ENCODE peak calls at places on chromosome 7, in seven cellular contexts. U is psoas muscle; F is ovary; J is adipocyte; G is pancreas; T is CD4-positive, alpha-beta memory T cell; K is BJ. I is an unnamed sample. For H3K36me3, the result is how much of the 10 kb centered on the place peaks cover.

GRCh38 chr7:98123073-98123696 is 16.5 kb downstream of the LMTK2 start:
- DNase-seq in U (no peak), F (no peak), J (no peak), G (no peak), T (no peak), K (no peak), I (no peak)

GRCh38 chr7:138244606-138245005 is 168.3 kb downstream of the AKR1D1 start:
- DNase-seq in U (no peak), F (no peak), J (no peak), G (no peak), T (no peak), K (no peak), I (no peak)

GRCh38 chr7:80900583-80901576 is 18.0 kb downstream of the SEMA3C start:
- DNase-seq in U (no peak), F (no peak), J (peak), G (no peak), T (no peak), K (no peak), I (no peak)

GRCh38 chr7:25851332-25852248 is 300.4 kb upstream of the NFE2L3 start:
- DNase-seq in U (peak), F (peak), J (peak), G (peak), T (peak), K (no peak), I (peak)

GRCh38 chr7:102412548-102412947 is 16.4 kb downstream of the PRKRIP1 start:
- DNase-seq in U (peak), F (no peak), J (peak), G (no peak), T (peak), K (no peak), I (peak)

GRCh38 chr7:2601907-2602735 is 29.7 kb upstream of the TTYH3 start:
- DNase-seq in U (no peak), F (peak), J (no peak), G (no peak), T (no peak), K (no peak), I (no peak)

GRCh38 chr7:26958834-26959233 is 94.4 kb upstream of the SKAP2 start:
- DNase-seq in U (no peak), F (no peak), J (no peak), G (no peak), T (no peak), K (peak), I (peak)

GRCh38 chr7:155994253-155994811 is 182.1 kb upstream of the SHH start:
- DNase-seq in U (no peak), F (no peak), J (no peak), G (no peak), T (no peak), K (no peak), I (no peak)

GRCh38 chr7:83934118-83934734 is 260.4 kb downstream of the SEMA3A start:
- DNase-seq in U (no peak), F (no peak), J (peak), G (no peak), T (no peak), K (no peak), I (no peak)

GRCh38 chr7:108057951-108058391 is 55.0 kb upstream of the LAMB1 start:
- DNase-seq in U (no peak), F (no peak), J (no peak), G (no peak), T (no peak), K (no peak), I (no peak)

GRCh38 chr7:24982917-24983316 is 2.9 kb upstream of the OSBPL3 start:
- DNase-seq in U (no peak), F (no peak), J (no peak), G (no peak), T (no peak), K (no peak), I (no peak)

GRCh38 chr7:29723599-29723998 is 82.7 kb upstream of the WIPF3 start:
- DNase-seq in U (no peak), F (peak), J (peak), G (no peak), T (no peak), K (no peak), I (peak)

GRCh38 chr7:1532456-1533254 is 2.2 kb downstream of the MAFK start:
- DNase-seq in U (peak), F (peak), J (peak), G (peak), T (peak), K (peak), I (peak)

GRCh38 chr7:137943132-137943551 is 58.7 kb downstream of the CREB3L2 start:
- DNase-seq in U (no peak), F (peak), J (peak), G (no peak), T (no peak), K (no peak), I (peak)

GRCh38 chr7:37281368-37282092 is 167.1 kb downstream of the ELMO1 start:
- DNase-seq in U (no peak), F (no peak), J (no peak), G (no peak), T (no peak), K (no peak), I (no peak)

GRCh38 chr7:106021211-106022067 is 58.4 kb downstream of the CDHR3 start:
- DNase-seq in U (no peak), F (no peak), J (no peak), G (no peak), T (no peak), K (no peak), I (no peak)

GRCh38 chr7:47228386-47229014 is 353.4 kb downstream of the TNS3 start:
- DNase-seq in U (no peak), F (no peak), J (no peak), G (no peak), T (no peak), K (no peak), I (no peak)

GRCh38 chr7:26681819-26682418 is 182.5 kb downstream of the SKAP2 start:
- DNase-seq in U (no peak), F (no peak), J (peak), G (no peak), T (no peak), K (no peak), I (no peak)

GRCh38 chr7:133115596-133115995 is 33.7 kb upstream of the CHCHD3 start:
- DNase-seq in U (no peak), F (no peak), J (no peak), G (no peak), T (no peak), K (no peak), I (no peak)

DNA sequence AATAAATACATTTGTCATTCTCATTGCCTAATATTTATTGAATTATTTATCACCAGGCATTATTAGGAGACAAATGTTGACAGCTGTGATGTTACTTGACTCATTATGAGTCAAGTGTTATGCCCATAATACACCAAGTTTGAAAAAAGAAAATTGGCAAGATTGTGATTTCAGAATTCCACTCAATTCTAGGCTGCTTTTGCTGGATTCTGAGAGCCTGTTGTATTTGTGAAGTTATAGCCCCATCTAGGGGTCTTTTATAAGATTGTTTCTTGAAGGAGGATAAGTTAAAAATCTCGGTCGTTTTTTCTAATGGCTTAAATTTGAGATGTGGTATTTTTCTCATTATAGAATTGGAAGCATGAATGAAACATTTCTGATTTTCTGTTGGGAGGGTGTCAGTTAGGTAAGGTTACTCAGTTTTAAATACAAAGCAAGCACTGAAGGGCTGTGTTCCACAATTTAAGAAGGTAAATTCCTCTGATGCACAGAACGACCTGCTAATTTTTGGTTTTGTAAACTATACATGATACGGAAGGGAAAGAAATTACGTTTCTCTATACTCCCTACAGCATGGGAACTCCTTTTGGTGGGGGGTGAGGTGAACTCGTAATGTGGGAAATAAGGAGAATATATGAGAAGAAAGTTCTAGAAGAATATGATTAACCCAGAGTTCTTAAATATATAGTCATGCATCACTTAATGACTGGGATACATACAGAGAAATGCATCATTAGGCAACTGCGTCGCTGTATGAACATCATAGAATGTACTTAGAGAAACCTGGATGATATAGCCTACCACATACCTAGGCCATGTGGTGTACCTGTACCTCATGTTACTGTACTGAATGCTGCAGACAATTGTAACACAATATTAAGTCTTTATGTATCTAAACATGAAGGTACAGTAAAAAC is 2.6 kb downstream of the STK31 start:
- DNase-seq in U (no peak), F (no peak), J (peak), G (no peak), T (no peak), K (no peak), I (peak)
- H3K4me3 ChIP-seq in U (no peak), F (no peak), J (no peak), G (no peak), T (no peak), K (no peak), I (no peak)

DNA sequence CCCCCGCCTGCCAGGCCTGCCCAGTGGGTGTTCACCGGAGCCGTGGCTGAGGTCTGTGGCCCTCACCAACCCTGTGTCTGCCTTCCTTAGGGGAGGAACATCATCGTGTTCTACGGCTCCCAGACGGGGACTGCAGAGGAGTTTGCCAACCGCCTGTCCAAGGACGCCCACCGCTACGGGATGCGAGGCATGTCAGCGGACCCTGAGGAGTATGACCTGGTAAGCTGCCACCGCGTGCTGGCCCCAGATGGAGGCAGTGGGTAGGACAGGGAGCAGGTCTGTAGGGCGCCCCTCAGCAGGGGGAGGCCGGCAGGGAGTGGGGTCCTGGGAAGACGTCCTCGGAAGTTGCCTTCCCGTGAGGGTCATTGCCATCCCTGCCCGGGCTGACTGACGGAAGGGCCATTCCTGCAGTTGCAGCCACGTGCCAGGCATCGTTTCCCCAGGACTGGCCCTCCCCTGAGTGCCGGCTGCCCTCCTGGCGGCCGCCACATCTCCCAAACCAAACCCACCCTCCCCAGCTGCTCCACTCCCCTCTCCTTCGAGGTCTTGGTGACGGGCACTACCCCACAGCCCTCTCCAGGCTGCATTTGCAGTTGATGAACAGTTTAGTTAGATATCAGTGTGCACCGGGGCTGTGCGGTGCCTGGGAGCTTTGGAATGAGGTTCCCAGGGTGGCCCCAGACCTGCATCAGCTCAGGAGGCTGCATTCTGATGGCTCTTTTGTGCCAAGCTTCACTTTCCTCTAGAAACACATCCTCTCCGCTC is 14.9 kb downstream of the TMEM120A start:
- DNase-seq in U (peak), F (peak), J (no peak), G (peak), T (no peak), K (no peak), I (no peak)
- H3K36me3 ChIP-seq in U (under half), F (under half), J (half or more), G (under half), T (under half), K (under half), I (under half)

DNA sequence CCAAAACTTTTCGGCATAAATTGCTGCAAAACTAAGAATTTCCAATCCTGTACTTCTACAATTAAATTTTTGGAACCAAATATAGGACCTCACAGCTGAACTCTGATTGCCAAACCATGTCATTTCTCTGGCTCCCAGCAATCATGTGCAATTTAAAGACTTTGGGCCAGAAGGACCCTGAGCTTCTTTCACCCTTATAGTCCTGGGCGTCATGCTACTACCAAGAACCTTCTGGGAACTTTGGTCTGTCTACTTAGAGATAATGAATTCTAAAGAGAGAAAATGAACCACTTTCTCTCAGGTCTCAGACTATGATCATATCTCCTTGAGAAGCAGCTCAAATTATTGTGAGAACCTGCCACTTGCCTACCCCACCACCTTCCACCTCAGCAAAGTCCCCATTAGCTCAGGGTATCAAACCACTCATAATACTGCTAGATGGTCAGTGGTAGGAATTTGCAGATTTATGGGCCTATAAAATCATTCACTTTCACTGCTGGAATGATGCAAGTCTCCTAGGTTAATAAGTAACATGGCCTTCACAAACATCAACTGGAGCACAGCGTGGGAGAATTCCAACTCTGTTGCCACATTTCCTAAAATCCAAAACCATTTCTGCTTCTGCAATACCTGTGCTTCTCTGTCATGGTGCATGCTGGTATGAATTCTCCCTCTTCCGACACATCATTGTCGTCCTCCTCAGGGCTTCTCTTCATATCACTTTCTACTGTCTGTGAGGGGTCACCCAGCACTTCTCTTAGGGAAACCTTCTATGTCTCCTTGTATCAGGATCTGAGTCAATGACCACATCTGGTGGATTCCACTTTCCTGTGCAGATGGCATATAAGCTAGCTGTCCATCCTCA is 6.6 kb upstream of the WDR91 start:
- DNase-seq in U (no peak), F (no peak), J (no peak), G (no peak), T (no peak), K (no peak), I (no peak)
- H3K4me3 ChIP-seq in U (no peak), F (no peak), J (no peak), G (no peak), T (no peak), K (no peak), I (no peak)

GRCh38 chr7:157371296-157371695 is 34.5 kb downstream of the DNAJB6 start:
- DNase-seq in U (no peak), F (no peak), J (no peak), G (no peak), T (no peak), K (no peak), I (no peak)

GRCh38 chr7:157372300-157373232 is 35.8 kb downstream of the DNAJB6 start:
- DNase-seq in U (no peak), F (no peak), J (no peak), G (no peak), T (no peak), K (no peak), I (no peak)

GRCh38 chr7:157370761-157371160 is 34.0 kb downstream of the DNAJB6 start:
- DNase-seq in U (no peak), F (no peak), J (no peak), G (no peak), T (no peak), K (no peak), I (no peak)

GRCh38 chr7:157366722-157367121 is 29.9 kb downstream of the DNAJB6 start:
- DNase-seq in U (no peak), F (no peak), J (no peak), G (no peak), T (no peak), K (no peak), I (no peak)

DNA sequence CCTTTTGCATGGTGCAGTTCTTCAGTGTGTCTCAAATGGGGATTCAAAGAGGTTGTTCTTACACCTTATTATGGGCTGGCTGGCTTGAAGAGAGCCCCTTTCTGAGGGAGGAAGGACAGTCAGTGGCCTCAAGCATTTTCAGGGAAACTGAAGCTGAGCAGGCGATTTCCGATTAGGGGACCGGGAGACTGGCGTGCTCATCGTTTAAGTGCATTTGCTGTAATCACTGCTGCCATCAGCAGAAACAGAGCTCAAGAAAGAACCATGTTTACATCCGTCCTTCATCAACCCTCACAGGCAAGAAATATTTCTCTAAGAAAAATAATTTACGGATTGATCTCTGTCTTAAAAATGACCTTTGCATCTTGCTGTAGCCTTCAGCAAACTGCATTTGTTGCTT is 32.2 kb downstream of the DNAJB6 start:
- DNase-seq in U (no peak), F (no peak), J (no peak), G (no peak), T (no peak), K (no peak), I (no peak)
- H3K36me3 ChIP-seq in U (under half), F (under half), J (half or more), G (under half), T (half or more), K (under half), I (half or more)

GRCh38 chr7:50775826-50776225 is 6.9 kb downstream of the GRB10 start:
- DNase-seq in U (no peak), F (no peak), J (no peak), G (no peak), T (no peak), K (no peak), I (no peak)
- H3K4me3 ChIP-seq in U (no peak), F (no peak), J (no peak), G (no peak), T (no peak), K (no peak), I (no peak)

GRCh38 chr7:5225616-5226290 is 35.7 kb downstream of the WIPI2 start:
- DNase-seq in U (no peak), F (peak), J (no peak), G (no peak), T (no peak), K (no peak), I (no peak)

GRCh38 chr7:5228066-5228465 is 38.0 kb downstream of the WIPI2 start:
- DNase-seq in U (peak), F (peak), J (no peak), G (no peak), T (no peak), K (no peak), I (no peak)

GRCh38 chr7:5226921-5227785 is 37.1 kb downstream of the WIPI2 start:
- DNase-seq in U (peak), F (peak), J (no peak), G (no peak), T (no peak), K (no peak), I (no peak)

GRCh38 chr7:5222861-5223411 is 32.9 kb downstream of the WIPI2 start:
- DNase-seq in U (no peak), F (peak), J (no peak), G (no peak), T (no peak), K (no peak), I (no peak)

DNA sequence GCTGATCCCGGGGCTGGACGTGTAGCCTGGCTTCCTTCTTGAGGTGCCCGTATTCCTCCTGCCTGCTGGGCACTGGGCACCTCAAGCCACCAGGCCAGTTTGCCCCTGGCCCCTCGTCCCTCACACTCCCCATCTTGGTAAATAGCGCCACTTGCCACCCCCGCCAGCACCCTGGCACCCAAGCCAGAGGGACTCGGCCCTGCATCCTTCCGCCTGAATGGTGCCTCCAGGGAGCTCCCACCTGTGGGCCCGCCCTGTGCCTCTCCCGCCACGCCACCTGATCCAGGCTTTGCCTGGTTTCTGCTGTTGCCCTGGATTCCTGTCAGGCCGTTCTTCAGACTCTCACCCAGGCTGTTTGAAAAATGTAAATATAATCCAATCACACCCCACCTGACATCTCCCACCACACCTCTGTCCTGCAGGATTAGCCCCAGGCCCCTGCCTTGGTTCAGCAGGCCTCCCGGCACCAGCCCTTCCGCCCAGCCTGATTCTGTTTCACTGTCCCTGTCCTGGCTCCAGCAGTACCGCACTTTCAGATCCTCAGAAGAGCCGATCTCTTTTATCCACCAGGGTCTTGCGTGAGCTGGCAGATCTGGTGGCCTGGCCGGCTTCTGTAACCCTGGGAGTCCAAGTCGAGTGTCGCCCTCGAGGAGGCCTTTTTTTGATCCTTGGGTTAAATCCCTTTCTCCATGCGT is 33.8 kb downstream of the WIPI2 start:
- DNase-seq in U (no peak), F (peak), J (no peak), G (no peak), T (no peak), K (no peak), I (no peak)
- H3K36me3 ChIP-seq in U (under half), F (under half), J (half or more), G (under half), T (half or more), K (under half), I (half or more)

I was measured in brain microvascular endothelial cell.